ENCODE peak calls at places on chromosomes 5 and 9, in eight cellular contexts. W is CD4-positive, alpha-beta memory T cell; N is dermis microvascular lymphatic vessel endothelial cell; F is amniotic stem cell; M is A673; K is GM04503; V is OCI-LY7; E is HEK293T. C is an unnamed sample.

GRCh38 chr5:20340123-20340522 is 352.1 kb upstream of the CDH18 start:
- DNase-seq in M (no peak), V (no peak), K (no peak), E (no peak), F (no peak), W (no peak), N (no peak), C (no peak)

GRCh38 chr9:12715268-12715667 is 22.1 kb downstream of the TYRP1 start:
- DNase-seq in K (no peak), W (no peak), V (no peak), M (no peak), N (no peak), F (no peak), E (no peak), C (no peak)

GRCh38 chr5:149254506-149254905 is 17.2 kb upstream of the AFAP1L1 start:
- DNase-seq in N (no peak), W (no peak), K (no peak), M (peak), E (no peak), F (no peak), V (no peak), C (no peak)

GRCh38 chr5:176365663-176366574 is 632 bp downstream of the ARL10 start:
- DNase-seq in W (peak), E (peak), M (peak), K (no peak), N (peak), F (no peak), V (no peak), C (peak)

GRCh38 chr9:136277746-136278145 is 26.1 kb downstream of the CCDC187 start:
- DNase-seq in M (no peak), F (no peak), K (no peak), W (no peak), E (no peak), N (no peak), V (no peak), C (no peak)

GRCh38 chr5:147234825-147235635 is at the start of gene STK32A:
- DNase-seq in V (no peak), N (peak), M (peak), K (no peak), E (peak), W (no peak), F (no peak), C (peak)

GRCh38 chr9:414595-414994 is 199.9 kb downstream of the DOCK8 start:
- DNase-seq in V (no peak), E (no peak), N (no peak), M (no peak), W (no peak), K (no peak), F (no peak), C (no peak)

GRCh38 chr9:90974007-90974406 is 172.4 kb downstream of the SYK start:
- DNase-seq in N (no peak), K (no peak), F (peak), M (no peak), V (peak), E (no peak), W (no peak), C (no peak)

GRCh38 chr5:151085517-151086031 is 4.7 kb upstream of the TNIP1 start:
- DNase-seq in E (no peak), V (no peak), F (no peak), K (no peak), W (peak), N (peak), M (no peak), C (peak)

GRCh38 chr9:93094294-93095204 is 1.5 kb upstream of the CARD19 start:
- DNase-seq in E (no peak), N (no peak), K (no peak), M (peak), F (no peak), W (no peak), V (peak), C (peak)

C was measured in kidney.